ENCODE peak calls at places on chromosomes 6 and 20, in nine cellular contexts. V is lung; C is sigmoid colon; A is CD8-positive, alpha-beta memory T cell; F is transverse colon; K is mucosa of descending colon; S is HepG2; G is IMR-90; M is MM.1S. R is an unnamed sample. For H3K4me1 and H3K36me3, the result is how much of the 10 kb centered on the place peaks cover.

GRCh38 chr20:61753196-61753942 is 312.3 kb downstream of the TAF4 start:
- DNase-seq in V (no peak), C (peak), A (no peak), F (no peak), K (no peak), S (no peak), G (peak), M (peak), R (no peak)

GRCh38 chr6:157650261-157650640 is 172.8 kb upstream of the SNX9 start:
- DNase-seq in V (no peak), C (peak), A (no peak), F (no peak), K (no peak), S (no peak), G (no peak), M (no peak), R (no peak)

GRCh38 chr20:1377984-1378742 is 14.7 kb downstream of the FKBP1A start:
- DNase-seq in V (no peak), C (no peak), A (no peak), F (no peak), K (no peak), S (peak), G (peak), M (no peak), R (no peak)

GRCh38 chr6:160122744-160123143 is 1.1 kb downstream of the SLC22A1 start:
- DNase-seq in V (no peak), C (no peak), A (no peak), F (no peak), K (no peak), S (no peak), G (no peak), M (no peak), R (no peak)

GRCh38 chr20:5864428-5864827 is 85.9 kb downstream of the TRMT6 start:
- DNase-seq in V (no peak), C (no peak), A (no peak), F (no peak), K (no peak), S (no peak), G (no peak), M (no peak), R (no peak)

GRCh38 chr6:85715797-85716196 is 73.1 kb upstream of the SYNCRIP start:
- DNase-seq in V (no peak), C (no peak), A (no peak), F (no peak), K (no peak), S (no peak), G (no peak), M (no peak), R (no peak)

GRCh38 chr6:25628471-25629201 is 23.4 kb upstream of the SCGN start:
- DNase-seq in V (no peak), C (no peak), A (no peak), F (no peak), K (no peak), S (no peak), G (no peak), M (no peak), R (no peak)

GRCh38 chr6:45952546-45952945 is 63.1 kb downstream of the CLIC5 start:
- DNase-seq in V (no peak), C (no peak), A (no peak), F (no peak), K (no peak), S (no peak), G (no peak), M (no peak), R (no peak)

GRCh38 chr6:104591573-104592334 is 268.0 kb downstream of the HACE1 start:
- DNase-seq in V (no peak), C (no peak), A (no peak), F (no peak), K (no peak), S (no peak), G (no peak), M (no peak), R (no peak)

GRCh38 chr6:10824297-10824696 is 14.0 kb downstream of the MAK start:
- DNase-seq in V (no peak), C (no peak), A (no peak), F (no peak), K (no peak), S (no peak), G (no peak), M (no peak), R (no peak)

GRCh38 chr20:6348908-6349307 is 226.1 kb upstream of the FERMT1 start:
- DNase-seq in V (no peak), C (no peak), A (no peak), F (no peak), K (no peak), S (no peak), G (no peak), M (no peak), R (no peak)

GRCh38 chr6:36735110-36735971 is 37.7 kb downstream of the RAB44 start:
- DNase-seq in V (peak), C (peak), A (no peak), F (peak), K (peak), S (no peak), G (peak), M (no peak), R (no peak)

GRCh38 chr6:156872903-156873302 is 95.7 kb downstream of the ARID1B start:
- DNase-seq in V (no peak), C (no peak), A (no peak), F (no peak), K (no peak), S (no peak), G (no peak), M (no peak), R (no peak)

GRCh38 chr6:103405321-103405720 is 1454.4 kb downstream of the HACE1 start:
- DNase-seq in V (no peak), C (no peak), A (no peak), F (no peak), K (no peak), S (no peak), G (no peak), M (no peak), R (no peak)
- H3K4me3 ChIP-seq in V (no peak), C (no peak), A (no peak), F (no peak), K (no peak), S (no peak), G (no peak), M (no peak), R (no peak)

DNA sequence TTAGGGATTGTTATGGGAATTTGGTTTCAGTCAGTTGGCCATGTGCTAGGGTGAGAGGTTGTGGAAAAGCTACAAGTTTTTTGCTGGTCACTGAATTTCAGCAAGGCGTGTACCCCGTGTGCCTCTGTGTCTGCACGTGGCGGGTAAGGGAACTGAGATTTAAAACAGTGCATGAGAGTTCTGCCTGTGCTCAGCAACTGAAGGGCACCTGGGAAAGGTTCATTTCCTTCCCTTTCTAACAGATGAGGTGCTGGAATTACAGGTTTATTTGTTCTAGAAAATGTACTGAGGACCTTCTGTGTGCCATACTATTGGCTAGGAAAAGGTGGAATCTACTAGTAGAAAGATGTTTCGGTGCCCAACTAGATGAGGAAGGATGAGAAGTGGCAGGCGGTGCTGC is 84.5 kb downstream of the ASXL1 start:
- DNase-seq in V (no peak), C (peak), A (no peak), F (no peak), K (no peak), S (no peak), G (no peak), M (no peak), R (no peak)
- H3K4me1 ChIP-seq in V (under half), C (under half), A (under half), F (under half), K (under half), S (under half), G (under half), M (under half), R (under half)

GRCh38 chr20:37223053-37223452 is 38.6 kb downstream of the GHRH start:
- DNase-seq in V (peak), C (no peak), A (no peak), F (no peak), K (no peak), S (no peak), G (peak), M (no peak), R (no peak)
- H3K36me3 ChIP-seq in V (under half), C (under half), A (half or more), F (under half), K (under half), S (half or more), G (under half), M (under half), R (half or more)

GRCh38 chr6:138689849-138690248 is 83.7 kb upstream of the CCDC28A start:
- DNase-seq in V (no peak), C (no peak), A (no peak), F (no peak), K (no peak), S (no peak), G (peak), M (no peak), R (no peak)
- H3K4me3 ChIP-seq in V (no peak), C (no peak), A (no peak), F (no peak), K (no peak), S (no peak), G (no peak), M (no peak), R (no peak)